ENCODE peak calls at places on chromosomes 7 and 10, in seven cellular contexts. X is NCI-H1417; K is heart right ventricle; F is CD4-positive, alpha-beta memory T cell; D is astrocyte of the spinal cord; I is NCI-H226; A is neuronal stem cell. U is an unnamed sample.
A peak's percentile ranks its signal among the peaks of the same experiment; 100 is the strongest.

GRCh38 chr7:92177362-92177761 is 1.6 kb downstream of the LRRD1 start:
- DNase-seq in X (peak; percentile 8), I (peak; percentile 61), A (no peak), D (peak; percentile 55), K (no peak), F (no peak), U (peak; percentile 40)

GRCh38 chr7:39557222-39557621 is 9.0 kb upstream of the YAE1 start:
- DNase-seq in A (no peak), F (no peak), I (peak; percentile 25), D (no peak), K (no peak), X (no peak), U (no peak)

GRCh38 chr10:50417486-50417905 is 166.2 kb upstream of the ASAH2 start:
- DNase-seq in F (no peak), D (no peak), A (no peak), K (no peak), X (no peak), I (no peak), U (no peak)

GRCh38 chr10:100718197-100718742 is 27.1 kb upstream of the PAX2 start:
- DNase-seq in F (no peak), X (no peak), I (no peak), D (no peak), K (no peak), A (no peak), U (no peak)

GRCh38 chr10:69845574-69846251 is 44.0 kb downstream of the COL13A1 start:
- DNase-seq in K (peak; percentile 61), I (no peak), F (no peak), A (no peak), D (peak; percentile 57), X (no peak), U (peak; percentile 96)

GRCh38 chr7:7228967-7229366 is 46.6 kb downstream of the C1GALT1 start:
- DNase-seq in D (no peak), K (no peak), F (no peak), A (no peak), I (no peak), X (no peak), U (no peak)

GRCh38 chr10:71475243-71475871 is 78.6 kb downstream of the CDH23 start:
- DNase-seq in D (no peak), X (peak; percentile 88), I (no peak), F (no peak), K (peak; percentile 40), A (no peak), U (no peak)

GRCh38 chr10:97185326-97186058 is at the start of gene SLIT1:
- DNase-seq in F (no peak), D (no peak), A (no peak), K (no peak), I (no peak), X (peak; percentile 72), U (no peak)

GRCh38 chr10:77160679-77161078 is 476.9 kb downstream of the KCNMA1 start:
- DNase-seq in X (peak; percentile 82), F (no peak), D (peak; percentile 92), I (peak; percentile 83), K (no peak), A (no peak), U (peak; percentile 97)

GRCh38 chr10:52771534-52772455 is 789 bp downstream of the MBL2 start:
- DNase-seq in K (no peak), D (peak; percentile 18), X (no peak), F (no peak), A (no peak), I (no peak), U (peak; percentile 80)

GRCh38 chr7:150570712-150571465 is 3.7 kb downstream of the GIMAP4 start:
- DNase-seq in F (no peak), D (no peak), K (no peak), A (no peak), I (no peak), X (no peak), U (no peak)

GRCh38 chr7:87926581-87927461 is 7.2 kb upstream of the ADAM22 start:
- DNase-seq in K (no peak), F (no peak), I (peak; percentile 9), D (peak; percentile 92), X (peak; percentile 56), A (no peak), U (peak; percentile 12)

GRCh38 chr10:122421747-122422146 is 32.7 kb upstream of the ARMS2 start:
- DNase-seq in K (no peak), X (no peak), D (no peak), F (no peak), A (no peak), I (no peak), U (no peak)

GRCh38 chr7:35716038-35716803 is 21.3 kb upstream of the HERPUD2 start:
- DNase-seq in X (no peak), D (no peak), I (peak; percentile 44), F (no peak), K (no peak), A (no peak), U (no peak)

GRCh38 chr10:59967079-59967478 is 60.7 kb upstream of the CCDC6 start:
- DNase-seq in D (no peak), A (no peak), F (no peak), I (no peak), K (no peak), X (peak; percentile 30), U (no peak)

GRCh38 chr10:44395902-44396670 is 11.2 kb upstream of the CXCL12 start:
- DNase-seq in F (no peak), K (no peak), D (no peak), A (no peak), X (no peak), I (no peak), U (no peak)

GRCh38 chr10:3760083-3760482 is 24.9 kb downstream of the KLF6 start:
- DNase-seq in X (no peak), D (no peak), K (no peak), A (no peak), F (no peak), I (no peak), U (no peak)

GRCh38 chr7:120742370-120742769 is 115.6 kb downstream of the TSPAN12 start:
- DNase-seq in K (no peak), X (peak; percentile 82), D (no peak), I (no peak), F (no peak), A (peak; percentile 36), U (no peak)

GRCh38 chr7:159033956-159034938 is 110.4 kb downstream of the VIPR2 start:
- DNase-seq in D (no peak), A (no peak), I (no peak), F (no peak), X (no peak), K (no peak), U (no peak)

GRCh38 chr10:128927821-128928220 is 539.2 kb upstream of the MGMT start:
- DNase-seq in D (no peak), X (no peak), K (peak; percentile 72), A (no peak), F (no peak), I (no peak), U (no peak)

GRCh38 chr10:34181545-34182300 is 633.4 kb downstream of the PARD3 start:
- DNase-seq in X (no peak), A (no peak), K (peak; percentile 18), D (peak; percentile 12), I (no peak), F (no peak), U (peak; percentile 28)

GRCh38 chr10:71127773-71128172 is 84.6 kb upstream of the UNC5B start:
- DNase-seq in I (no peak), X (peak; percentile 5), D (no peak), A (no peak), K (no peak), F (no peak), U (no peak)

GRCh38 chr10:24034571-24034970 is 174.4 kb upstream of the KIAA1217 start:
- DNase-seq in A (no peak), K (no peak), I (no peak), D (no peak), F (no peak), X (no peak), U (peak; percentile 26)

GRCh38 chr10:33084388-33084896 is 126.4 kb upstream of the ITGB1 start:
- DNase-seq in A (no peak), K (no peak), I (no peak), D (no peak), F (no peak), X (no peak), U (peak; percentile 58)

GRCh38 chr10:3500408-3500856 is 284.6 kb downstream of the KLF6 start:
- DNase-seq in A (peak; percentile 89), D (peak; percentile 90), X (peak; percentile 8), F (no peak), K (peak; percentile 58), I (peak; percentile 9), U (peak; percentile 66)

GRCh38 chr10:130401860-130402765 is 265.9 kb downstream of the GLRX3 start:
- DNase-seq in D (no peak), F (no peak), X (no peak), A (no peak), K (no peak), I (no peak), U (no peak)